ENCODE peak calls at places on chromosome 21, in six cellular contexts. P, K, Q, I, B and M are unnamed samples.

GRCh38 chr21:40386301-40386911 is 460.6 kb downstream of the DSCAM start:
- DNase-seq in P (peak), Q (no peak), I (peak), K (no peak), B (peak), M (no peak)

GRCh38 chr21:30072496-30072895 is 94.1 kb downstream of the CLDN17 start:
- DNase-seq in P (no peak), I (no peak), K (no peak), B (no peak), Q (no peak), M (no peak)

GRCh38 chr21:38839683-38840286 is 34.1 kb downstream of the ETS2 start:
- DNase-seq in Q (no peak), B (no peak), P (no peak), K (peak), I (no peak), M (peak)

GRCh38 chr21:36756527-36756926 is 57.6 kb downstream of the SIM2 start:
- DNase-seq in B (no peak), K (peak), I (no peak), P (no peak), Q (no peak), M (no peak)

GRCh38 chr21:36615274-36615964 is 83.5 kb upstream of the SIM2 start:
- DNase-seq in K (no peak), P (no peak), I (no peak), B (no peak), Q (no peak), M (no peak)

GRCh38 chr21:46110499-46111192 is 12.7 kb downstream of the COL6A2 start:
- DNase-seq in P (peak), K (no peak), Q (peak), B (peak), I (peak), M (no peak)

GRCh38 chr21:21682172-21682571 is 684.0 kb downstream of the NCAM2 start:
- DNase-seq in B (no peak), I (no peak), P (no peak), K (peak), Q (no peak), M (peak)

GRCh38 chr21:39347537-39347936 is 1.4 kb downstream of the HMGN1 start:
- DNase-seq in Q (no peak), B (no peak), P (no peak), K (no peak), I (no peak), M (no peak)

DNA sequence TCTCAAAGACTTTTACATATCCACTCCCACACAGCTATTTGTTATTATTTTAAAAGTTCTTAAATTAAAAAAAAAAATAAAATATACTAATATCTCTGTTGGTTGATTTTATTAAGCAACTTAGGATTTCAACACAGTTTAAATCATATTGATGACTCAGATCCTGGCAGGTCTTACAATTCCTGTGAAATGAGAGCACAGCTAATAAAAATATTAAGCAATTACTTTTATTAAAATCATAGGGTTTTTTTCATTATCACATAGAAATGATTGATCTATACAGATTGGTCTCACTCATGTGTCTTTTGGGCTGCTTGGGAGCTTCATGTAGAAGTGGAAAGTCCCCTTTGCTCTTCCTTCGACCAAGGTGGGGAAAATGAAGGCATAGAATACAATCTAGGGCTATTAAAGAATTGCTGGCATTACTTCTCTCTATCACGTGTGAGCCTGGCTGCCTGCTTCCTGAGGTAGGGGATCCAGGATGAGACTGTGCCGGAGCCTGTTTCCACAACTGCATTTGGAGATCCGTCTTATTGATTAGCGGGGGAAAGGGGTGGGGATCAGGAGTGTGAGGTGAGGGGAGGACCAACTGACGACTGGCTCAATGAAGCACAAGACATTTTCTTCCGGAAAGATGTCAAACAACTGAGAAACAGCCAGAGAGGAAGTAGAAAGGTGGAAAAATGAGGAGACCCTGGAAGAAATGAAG is 858.0 kb downstream of the USP25 start:
- DNase-seq in Q (no peak), B (peak), I (peak), K (peak), P (no peak), M (peak)
- H3K4me3 ChIP-seq in Q (peak), B (peak), I (peak), K (peak), P (peak), M (peak)

GRCh38 chr21:31731112-31731801 is 661 bp downstream of the SCAF4 start:
- DNase-seq in I (peak), Q (peak), P (peak), B (peak), K (no peak), M (no peak)
- TF ChIP-seq CTCF in I (no peak), Q (no peak), P (peak), B (no peak), K (no peak), M (peak)

GRCh38 chr21:26167593-26167992 is 3.0 kb downstream of the APP start:
- DNase-seq in Q (no peak), I (no peak), B (no peak), K (no peak), P (no peak), M (no peak)
- H3K4me3 ChIP-seq in Q (no peak), I (peak), B (peak), K (no peak), P (peak), M (peak)

GRCh38 chr21:43957128-43957571 is 55.0 kb upstream of the TRAPPC10 start:
- DNase-seq in B (no peak), K (no peak), P (no peak), Q (no peak), I (no peak), M (no peak)
- TF ChIP-seq CTCF in B (no peak), K (no peak), P (no peak), Q (no peak), I (no peak), M (no peak)

GRCh38 chr21:16264314-16264713 is 534.5 kb downstream of the USP25 start:
- DNase-seq in I (no peak), P (no peak), K (no peak), B (no peak), Q (no peak), M (no peak)
- H3K4me3 ChIP-seq in I (peak), P (peak), K (no peak), B (no peak), Q (peak), M (no peak)

GRCh38 chr21:44762221-44763049 is 39.2 kb downstream of the UBE2G2 start:
- DNase-seq in Q (peak), B (no peak), P (no peak), I (no peak), K (no peak), M (no peak)

GRCh38 chr21:44759628-44760285 is 41.9 kb downstream of the UBE2G2 start:
- DNase-seq in K (no peak), B (no peak), I (no peak), Q (peak), P (no peak), M (no peak)

GRCh38 chr21:44760376-44760775 is 41.2 kb downstream of the UBE2G2 start:
- DNase-seq in K (no peak), P (no peak), I (no peak), Q (peak), B (no peak), M (no peak)

GRCh38 chr21:44761747-44762208 is 39.8 kb downstream of the UBE2G2 start:
- DNase-seq in I (no peak), B (no peak), K (no peak), P (no peak), Q (peak), M (no peak)

GRCh38 chr21:44761011-44761729 is 40.5 kb downstream of the UBE2G2 start:
- DNase-seq in K (no peak), B (no peak), P (no peak), I (no peak), Q (peak), M (no peak)
- TF ChIP-seq CTCF in K (peak), B (no peak), P (no peak), I (peak), Q (no peak), M (peak)

GRCh38 chr21:35028451-35028757 is 20.7 kb downstream of the RUNX1 start:
- DNase-seq in B (no peak), P (no peak), K (no peak), Q (no peak), I (no peak), M (no peak)

GRCh38 chr21:35027558-35028450 is 21.3 kb downstream of the RUNX1 start:
- DNase-seq in B (no peak), P (no peak), I (no peak), Q (no peak), K (no peak), M (no peak)

GRCh38 chr21:35025206-35026152 is 23.6 kb downstream of the RUNX1 start:
- DNase-seq in I (no peak), P (no peak), Q (no peak), K (no peak), B (no peak), M (no peak)

GRCh38 chr21:35026153-35026499 is 23.0 kb downstream of the RUNX1 start:
- DNase-seq in P (no peak), K (no peak), I (no peak), B (no peak), Q (no peak), M (no peak)

DNA sequence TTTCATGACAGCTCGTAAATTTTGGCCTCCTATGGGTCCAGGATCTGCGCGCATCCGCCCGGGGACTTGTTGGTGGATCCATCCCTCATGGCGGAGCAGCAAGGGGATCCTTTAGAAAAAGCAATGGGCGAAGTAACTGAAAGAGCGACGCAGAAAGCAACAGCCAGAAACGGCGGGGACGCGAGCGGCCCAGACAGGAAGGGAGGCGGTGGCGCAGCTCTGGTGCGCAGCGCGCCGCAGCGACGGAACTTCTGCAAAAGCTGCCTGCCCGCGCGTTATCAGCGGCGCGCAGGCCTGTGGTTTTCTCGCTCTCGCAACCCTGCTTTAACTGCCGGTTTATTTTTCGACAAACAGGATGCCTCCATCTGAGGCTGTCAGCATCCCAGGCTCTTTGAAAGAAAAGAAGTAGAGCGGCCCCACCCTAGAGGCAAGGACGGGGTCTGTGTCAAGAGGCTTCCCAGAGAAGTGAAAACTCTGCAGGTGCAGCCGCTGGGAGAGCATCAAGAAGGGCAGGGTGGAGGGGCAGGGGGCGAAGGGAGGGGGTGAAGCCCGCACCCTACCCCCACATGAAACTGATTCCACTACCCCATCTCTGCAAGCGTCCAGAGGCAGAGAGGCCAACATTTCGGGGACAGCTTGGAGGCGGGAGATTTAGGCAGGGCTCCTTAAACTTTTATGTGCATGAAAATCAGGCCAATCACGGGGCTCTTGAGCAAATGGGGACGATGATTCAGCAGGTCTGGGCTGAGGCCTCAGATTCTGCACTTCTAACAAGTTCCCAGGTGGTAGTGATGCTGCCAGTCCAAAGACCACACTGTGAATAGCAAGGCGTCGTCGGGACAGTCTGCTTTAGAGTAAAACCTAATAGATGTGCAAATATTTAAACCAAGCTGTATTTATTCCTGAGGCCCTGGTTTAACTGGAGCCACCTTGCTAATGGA is 22.2 kb downstream of the RUNX1 start:
- DNase-seq in K (no peak), I (no peak), P (peak), Q (peak), B (peak), M (no peak)
- H3K4me3 ChIP-seq in K (no peak), I (peak), P (peak), Q (peak), B (no peak), M (peak)

DNA sequence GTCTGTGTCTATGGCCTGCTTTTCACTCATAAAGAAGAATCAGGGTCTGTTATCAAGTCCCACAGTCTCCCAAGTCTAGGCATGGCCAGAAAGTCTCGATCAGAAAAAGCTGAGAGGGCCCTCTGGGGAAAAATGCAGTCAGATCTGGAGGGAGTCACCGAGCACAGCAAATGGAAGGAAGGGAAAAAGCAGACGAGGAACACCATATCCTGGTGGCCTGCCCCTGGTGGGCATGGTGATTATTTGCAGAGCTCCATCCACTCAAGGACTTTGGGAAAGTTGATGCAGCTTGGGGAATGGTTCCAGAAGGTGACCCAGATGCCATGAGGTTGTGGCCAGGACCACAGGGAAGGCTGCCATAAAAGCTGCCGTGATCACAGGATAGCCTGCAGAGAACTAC is 189.1 kb downstream of the CLIC6 start:
- DNase-seq in B (no peak), P (no peak), K (no peak), Q (no peak), I (no peak), M (no peak)
- TF ChIP-seq CTCF in B (no peak), P (no peak), K (peak), Q (no peak), I (no peak), M (peak)